ENCODE peak calls at places on chromosomes 2 and 18, in five cellular contexts. One of them, this sample, is unnamed.
A peak's percentile ranks its signal among the peaks of the same experiment; 100 is the strongest.

GRCh38 chr18:2939317-2939716 is 73.6 kb downstream of the LPIN2 start:
- DNase-seq in pulmonary artery endothelial cell: no peak
- DNase-seq in Kasumi-1: no peak
- DNase-seq in HFF-Myc: no peak
- DNase-seq in SW480: peak; percentile 76
- DNase-seq in this sample: no peak

GRCh38 chr2:8263931-8264330 is 417.9 kb upstream of the ID2 start:
- DNase-seq in pulmonary artery endothelial cell: no peak
- DNase-seq in Kasumi-1: no peak
- DNase-seq in HFF-Myc: no peak
- DNase-seq in SW480: no peak
- DNase-seq in this sample: no peak

GRCh38 chr2:162477011-162477410 is 133.1 kb downstream of the GCA start:
- DNase-seq in HFF-Myc: no peak
- DNase-seq in SW480: no peak
- DNase-seq in Kasumi-1: no peak
- DNase-seq in pulmonary artery endothelial cell: no peak
- DNase-seq in this sample: no peak

GRCh38 chr18:10519999-10520935 is 5.6 kb upstream of the NAPG start:
- DNase-seq in Kasumi-1: peak; percentile 88
- DNase-seq in HFF-Myc: peak; percentile 89
- DNase-seq in SW480: peak; percentile 92
- DNase-seq in pulmonary artery endothelial cell: peak; percentile 67
- DNase-seq in this sample: peak; percentile 89

GRCh38 chr2:11738589-11739436 is 7.6 kb upstream of the LPIN1 start:
- DNase-seq in HFF-Myc: no peak
- DNase-seq in pulmonary artery endothelial cell: no peak
- DNase-seq in Kasumi-1: peak; percentile 61
- DNase-seq in SW480: peak; percentile 46
- DNase-seq in this sample: no peak

GRCh38 chr2:25988134-25988533 is 5.8 kb upstream of the KIF3C start:
- DNase-seq in Kasumi-1: no peak
- DNase-seq in pulmonary artery endothelial cell: no peak
- DNase-seq in SW480: no peak
- DNase-seq in HFF-Myc: no peak
- DNase-seq in this sample: no peak

GRCh38 chr2:119252186-119253113 is 28.8 kb downstream of the STEAP3 start:
- DNase-seq in SW480: peak; percentile 60
- DNase-seq in pulmonary artery endothelial cell: peak; percentile 63
- DNase-seq in Kasumi-1: no peak
- DNase-seq in HFF-Myc: peak; percentile 69
- DNase-seq in this sample: peak; percentile 55

GRCh38 chr2:177772529-177772928 is 300.0 kb downstream of the PDE11A start:
- DNase-seq in HFF-Myc: no peak
- DNase-seq in pulmonary artery endothelial cell: no peak
- DNase-seq in Kasumi-1: peak; percentile 79
- DNase-seq in SW480: peak; percentile 35
- DNase-seq in this sample: peak; percentile 20

GRCh38 chr2:73028841-73029240 is 42.7 kb downstream of the SFXN5 start:
- DNase-seq in HFF-Myc: no peak
- DNase-seq in Kasumi-1: no peak
- DNase-seq in pulmonary artery endothelial cell: no peak
- DNase-seq in SW480: no peak
- DNase-seq in this sample: peak; percentile 32

GRCh38 chr2:70527447-70528080 is 26.1 kb downstream of the TGFA start:
- DNase-seq in Kasumi-1: no peak
- DNase-seq in SW480: no peak
- DNase-seq in HFF-Myc: no peak
- DNase-seq in pulmonary artery endothelial cell: no peak
- DNase-seq in this sample: no peak

GRCh38 chr18:13418013-13418710 is 199.6 kb downstream of the LDLRAD4 start:
- DNase-seq in SW480: no peak
- DNase-seq in Kasumi-1: no peak
- DNase-seq in HFF-Myc: no peak
- DNase-seq in pulmonary artery endothelial cell: no peak
- DNase-seq in this sample: no peak

GRCh38 chr2:191301971-191302370 is 56.8 kb downstream of the MYO1B start:
- DNase-seq in pulmonary artery endothelial cell: no peak
- DNase-seq in SW480: no peak
- DNase-seq in HFF-Myc: no peak
- DNase-seq in Kasumi-1: no peak
- DNase-seq in this sample: no peak

GRCh38 chr2:145919507-145919906 is 1399.6 kb upstream of the ZEB2 start:
- DNase-seq in HFF-Myc: no peak
- DNase-seq in Kasumi-1: peak; percentile 54
- DNase-seq in SW480: no peak
- DNase-seq in pulmonary artery endothelial cell: no peak
- DNase-seq in this sample: peak; percentile 32

GRCh38 chr18:52426041-52426440 is 86.0 kb downstream of the DCC start:
- DNase-seq in Kasumi-1: no peak
- DNase-seq in SW480: no peak
- DNase-seq in pulmonary artery endothelial cell: no peak
- DNase-seq in HFF-Myc: no peak
- DNase-seq in this sample: no peak

This sample was measured in COLO829.